ENCODE peak calls at places on chromosomes 13 and 19, in ten cellular contexts. H is T-helper 22 cell; L is NCI-H2029; G is stimulated activated CD4-positive, alpha-beta T cell treated with anti-CD3 and anti-CD28 coated beads, Interleukin-1b, Interleukin-23, amount 100 ng/mL, for 1 hour; Y is kidney glomerular epithelial cell; S is IMR-90; Z is frontal cortex; X is HT1080; R is neural progenitor cell; W is posterior cingulate gyrus. D is an unnamed sample.

GRCh38 chr13:25541434-25542123 is 169.8 kb downstream of the ATP8A2 start:
- DNase-seq in H (no peak), L (no peak), G (no peak), Y (no peak), S (no peak), Z (no peak), X (no peak), R (no peak), W (no peak), D (no peak)

GRCh38 chr13:75541287-75541686 is 3.6 kb upstream of the COMMD6 start:
- DNase-seq in H (no peak), L (no peak), G (no peak), Y (no peak), S (peak; percentile 39), Z (no peak), X (peak; percentile 58), R (no peak), W (no peak), D (no peak)

GRCh38 chr13:90099847-90100246 is 1247.6 kb upstream of the MIR17HG start:
- DNase-seq in H (no peak), L (no peak), G (no peak), Y (no peak), S (no peak), Z (no peak), X (no peak), R (no peak), W (no peak), D (no peak)

GRCh38 chr13:86846501-86846900 is 824.7 kb upstream of the SLITRK5 start:
- DNase-seq in H (no peak), L (no peak), G (no peak), Y (peak; percentile 18), S (peak; percentile 12), Z (no peak), X (peak; percentile 49), R (no peak), W (no peak), D (no peak)

GRCh38 chr19:51503428-51503827 is 1.8 kb upstream of the SIGLEC12 start:
- DNase-seq in H (no peak), L (no peak), G (no peak), Y (no peak), S (no peak), Z (no peak), X (no peak), R (no peak), W (no peak), D (no peak)

GRCh38 chr19:29491995-29492577 is 33.7 kb upstream of the VSTM2B start:
- DNase-seq in H (no peak), L (no peak), G (no peak), Y (no peak), S (no peak), Z (no peak), X (no peak), R (no peak), W (no peak), D (no peak)

GRCh38 chr13:26502826-26503225 is 54.7 kb upstream of the WASF3 start:
- DNase-seq in H (no peak), L (no peak), G (no peak), Y (no peak), S (peak; percentile 96), Z (peak; percentile 23), X (peak; percentile 76), R (peak; percentile 40), W (no peak), D (peak; percentile 39)

GRCh38 chr13:85197431-85197830 is 601.8 kb downstream of the SLITRK6 start:
- DNase-seq in H (no peak), L (no peak), G (no peak), Y (no peak), S (no peak), Z (no peak), X (peak; percentile 45), R (no peak), W (no peak), D (no peak)

GRCh38 chr13:75341025-75341424 is 140.9 kb downstream of the TBC1D4 start:
- DNase-seq in H (no peak), L (no peak), G (no peak), Y (no peak), S (no peak), Z (no peak), X (no peak), R (no peak), W (no peak), D (no peak)